ENCODE peak calls at places on chromosome 22, in five cellular contexts. One of them, this sample, is unnamed.

GRCh38 chr22:50526849-50527801 is 1.7 kb upstream of the SCO2 start:
- DNase-seq in IMR-90: no peak
- DNase-seq in RWPE1: no peak
- DNase-seq in Caco-2: peak
- DNase-seq in lung: peak
- DNase-seq in this sample: peak

GRCh38 chr22:39475337-39475736 is 18.5 kb downstream of the MGAT3 start:
- DNase-seq in IMR-90: no peak
- DNase-seq in RWPE1: no peak
- DNase-seq in Caco-2: no peak
- DNase-seq in lung: no peak
- DNase-seq in this sample: no peak

GRCh38 chr22:28018461-28018927 is 99.4 kb upstream of the PITPNB start:
- DNase-seq in IMR-90: no peak
- DNase-seq in RWPE1: no peak
- DNase-seq in Caco-2: no peak
- DNase-seq in lung: no peak
- DNase-seq in this sample: peak

GRCh38 chr22:44270556-44270880 is 42.2 kb downstream of the SHISAL1 start:
- DNase-seq in IMR-90: no peak
- DNase-seq in RWPE1: no peak
- DNase-seq in Caco-2: no peak
- DNase-seq in lung: no peak
- DNase-seq in this sample: peak

GRCh38 chr22:32334640-32335365 is 22.9 kb upstream of the RFPL3 start:
- DNase-seq in IMR-90: no peak
- DNase-seq in RWPE1: no peak
- DNase-seq in Caco-2: no peak
- DNase-seq in lung: no peak
- DNase-seq in this sample: peak

GRCh38 chr22:22558972-22559603 is at the start of gene PRAME:
- DNase-seq in IMR-90: peak
- DNase-seq in RWPE1: peak
- DNase-seq in Caco-2: peak
- DNase-seq in lung: peak
- DNase-seq in this sample: no peak

GRCh38 chr22:37167981-37168647 is 18.4 kb upstream of the IL2RB start:
- DNase-seq in IMR-90: no peak
- DNase-seq in RWPE1: no peak
- DNase-seq in Caco-2: no peak
- DNase-seq in lung: no peak
- DNase-seq in this sample: no peak

GRCh38 chr22:42820075-42820763 is 36.9 kb downstream of the ARFGAP3 start:
- DNase-seq in IMR-90: peak
- DNase-seq in RWPE1: peak
- DNase-seq in Caco-2: no peak
- DNase-seq in lung: no peak
- DNase-seq in this sample: no peak

GRCh38 chr22:39422721-39423120 is 23.1 kb downstream of the TAB1 start:
- DNase-seq in IMR-90: no peak
- DNase-seq in RWPE1: no peak
- DNase-seq in Caco-2: no peak
- DNase-seq in lung: no peak
- DNase-seq in this sample: peak

GRCh38 chr22:23242473-23243001 is 62.2 kb downstream of the BCR start:
- DNase-seq in IMR-90: peak
- DNase-seq in RWPE1: no peak
- DNase-seq in Caco-2: peak
- DNase-seq in lung: no peak
- DNase-seq in this sample: no peak

GRCh38 chr22:39003165-39003638 is 10.9 kb upstream of the APOBEC3C start:
- DNase-seq in IMR-90: peak
- DNase-seq in RWPE1: peak
- DNase-seq in Caco-2: peak
- DNase-seq in lung: peak
- DNase-seq in this sample: no peak

DNA sequence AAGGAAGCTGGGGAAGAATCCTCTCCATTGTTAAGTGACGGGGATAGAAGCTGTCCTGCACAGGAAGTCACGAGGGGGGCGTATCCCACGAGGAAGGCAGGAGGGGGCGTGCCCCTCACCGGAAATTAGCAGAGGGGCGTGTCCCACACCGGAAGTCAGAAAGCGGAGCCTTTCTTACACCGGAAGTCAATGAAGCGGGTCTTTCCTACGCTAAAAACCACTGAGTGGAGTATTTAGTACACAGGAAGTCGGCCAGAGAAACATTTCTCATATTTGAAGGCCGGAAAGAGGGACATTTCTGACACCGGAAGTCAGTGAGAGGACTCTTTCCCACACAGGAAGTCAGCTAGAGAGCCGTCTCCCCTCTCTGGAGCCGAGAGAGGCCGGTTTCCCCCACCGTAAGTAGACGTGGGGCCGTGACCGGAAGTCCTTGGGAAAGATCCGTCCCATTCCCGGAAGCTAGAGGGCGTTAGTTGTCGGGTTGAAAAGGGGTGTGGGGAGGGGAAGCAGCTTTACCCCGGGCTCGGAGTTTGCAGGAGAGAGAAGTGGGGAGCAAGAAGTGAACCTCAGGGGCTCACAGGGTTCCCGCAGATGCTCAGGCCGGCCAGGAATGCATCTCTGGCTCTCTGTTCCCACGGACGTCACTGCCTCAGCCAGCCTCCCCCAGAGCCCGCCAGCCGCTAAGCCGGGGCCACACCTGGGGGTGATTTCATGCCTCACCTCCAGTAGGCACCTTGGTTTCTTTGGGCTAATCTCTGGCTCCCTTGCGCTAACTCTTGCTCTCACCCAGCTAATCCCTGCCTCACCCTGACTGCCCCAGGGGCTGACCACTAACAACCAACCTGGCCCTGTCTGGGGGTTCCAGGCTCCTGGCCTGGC is 15.4 kb downstream of the MIAT start:
- DNase-seq in IMR-90: peak
- DNase-seq in RWPE1: peak
- DNase-seq in Caco-2: peak
- DNase-seq in lung: peak
- DNase-seq in this sample: no peak
- TF ChIP-seq CTCF in IMR-90: peak
- TF ChIP-seq CTCF in RWPE1: peak
- TF ChIP-seq CTCF in Caco-2: peak
- TF ChIP-seq CTCF in lung: peak
- TF ChIP-seq CTCF in this sample: peak

DNA sequence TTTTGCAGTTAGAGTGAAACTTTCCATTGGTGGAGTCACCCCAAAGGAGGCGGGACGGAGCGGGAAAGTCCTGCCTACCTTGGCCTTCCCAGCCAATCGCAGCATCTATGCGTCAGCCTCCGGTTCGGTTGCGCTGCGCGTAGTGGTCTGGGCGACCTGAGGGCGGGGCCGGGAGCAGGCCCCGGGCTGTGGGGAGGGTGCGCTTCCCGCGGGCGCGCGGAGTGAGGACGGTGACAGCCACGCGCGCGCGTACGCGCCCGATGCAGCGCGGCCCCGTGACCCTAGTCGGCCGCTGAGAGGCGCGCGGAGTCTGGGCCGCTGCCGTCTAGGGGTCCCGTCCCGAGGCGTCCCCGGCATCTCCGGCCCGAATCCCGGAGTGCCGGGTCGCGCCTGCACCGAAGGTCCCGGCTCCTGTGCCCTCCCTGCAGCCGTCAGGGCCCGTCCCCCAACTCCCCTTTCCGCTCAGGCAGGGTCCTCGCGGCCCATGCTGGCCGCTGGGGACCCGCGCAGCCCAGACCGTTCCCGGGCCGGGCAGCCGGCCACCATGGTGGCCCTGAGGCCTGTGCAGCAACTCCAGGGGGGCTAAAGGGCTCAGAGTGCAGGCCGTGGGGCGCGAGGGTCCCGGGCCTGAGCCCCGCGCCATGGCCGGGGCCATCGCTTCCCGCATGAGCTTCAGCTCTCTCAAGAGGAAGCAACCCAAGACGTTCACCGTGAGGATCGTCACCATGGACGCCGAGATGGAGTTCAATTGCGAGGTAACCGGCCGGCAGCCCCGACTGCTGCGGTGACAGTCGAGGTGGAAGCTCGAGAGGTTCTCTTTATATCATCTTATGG is at the start of gene NF2:
- DNase-seq in IMR-90: peak
- DNase-seq in RWPE1: peak
- DNase-seq in Caco-2: peak
- DNase-seq in lung: peak
- DNase-seq in this sample: peak
- TF ChIP-seq CTCF in IMR-90: no peak
- TF ChIP-seq CTCF in RWPE1: no peak
- TF ChIP-seq CTCF in Caco-2: no peak
- TF ChIP-seq CTCF in lung: no peak
- TF ChIP-seq CTCF in this sample: peak

GRCh38 chr22:48004038-48004437 is 1241.6 kb downstream of the TBC1D22A start:
- DNase-seq in IMR-90: no peak
- DNase-seq in RWPE1: no peak
- DNase-seq in Caco-2: no peak
- DNase-seq in lung: no peak
- DNase-seq in this sample: no peak
- TF ChIP-seq CTCF in IMR-90: no peak
- TF ChIP-seq CTCF in RWPE1: no peak
- TF ChIP-seq CTCF in Caco-2: no peak
- TF ChIP-seq CTCF in lung: no peak
- TF ChIP-seq CTCF in this sample: no peak

GRCh38 chr22:19820880-19821522 is 33.7 kb downstream of the GNB1L start:
- DNase-seq in IMR-90: no peak
- DNase-seq in RWPE1: no peak
- DNase-seq in Caco-2: no peak
- DNase-seq in lung: no peak
- DNase-seq in this sample: peak
- TF ChIP-seq CTCF in IMR-90: no peak
- TF ChIP-seq CTCF in RWPE1: no peak
- TF ChIP-seq CTCF in Caco-2: peak
- TF ChIP-seq CTCF in lung: no peak
- TF ChIP-seq CTCF in this sample: peak

GRCh38 chr22:47200273-47201051 is 438.0 kb downstream of the TBC1D22A start:
- DNase-seq in IMR-90: no peak
- DNase-seq in RWPE1: no peak
- DNase-seq in Caco-2: no peak
- DNase-seq in lung: no peak
- DNase-seq in this sample: no peak
- TF ChIP-seq CTCF in IMR-90: no peak
- TF ChIP-seq CTCF in RWPE1: no peak
- TF ChIP-seq CTCF in Caco-2: no peak
- TF ChIP-seq CTCF in lung: no peak
- TF ChIP-seq CTCF in this sample: no peak

DNA sequence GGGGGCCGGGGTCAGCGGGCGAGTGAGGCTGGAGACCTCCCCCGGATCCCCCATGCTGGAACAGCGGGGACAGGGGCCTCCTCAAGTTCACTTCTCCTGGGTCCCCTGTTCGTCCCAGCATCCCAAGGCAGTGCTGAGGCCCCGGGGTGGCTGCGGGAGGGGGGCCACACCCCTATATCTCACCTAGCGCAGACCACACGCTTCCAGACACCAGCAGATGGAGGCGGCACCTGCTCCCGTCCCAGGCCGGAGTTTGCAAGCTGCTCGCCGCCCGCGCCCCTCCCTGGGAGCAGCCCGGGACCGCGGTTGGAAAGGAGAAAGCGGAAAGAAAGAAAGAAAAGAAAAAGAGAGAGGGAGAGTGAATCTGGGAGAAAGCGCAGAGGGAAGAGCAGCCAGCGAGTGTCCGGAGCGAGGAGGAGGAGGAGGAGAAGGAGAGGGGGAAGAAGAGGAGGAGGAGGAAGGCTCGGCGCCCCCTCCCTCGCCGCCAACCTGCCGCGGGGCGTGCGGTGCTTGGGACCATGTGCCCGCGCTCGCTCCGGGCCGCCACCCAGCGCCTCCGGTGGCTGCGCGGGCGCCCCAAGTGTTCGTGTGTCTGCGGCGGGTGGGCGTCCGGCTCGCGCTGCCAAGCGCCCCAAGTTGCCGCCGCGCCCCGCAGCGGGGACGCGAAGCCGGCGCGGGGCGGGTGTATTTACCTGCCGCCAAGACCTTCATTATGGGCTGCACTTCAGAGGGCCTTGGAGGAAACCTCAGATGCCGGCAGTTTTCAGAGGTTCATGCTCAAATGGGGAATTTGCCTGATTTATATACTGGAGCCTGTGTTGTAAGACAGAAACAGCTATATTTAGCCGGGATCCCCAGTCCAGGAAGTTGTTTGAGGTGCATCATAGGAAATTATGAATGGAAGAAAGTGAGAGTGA is at the start of gene LIF:
- DNase-seq in IMR-90: peak
- DNase-seq in RWPE1: peak
- DNase-seq in Caco-2: peak
- DNase-seq in lung: no peak
- DNase-seq in this sample: no peak
- TF ChIP-seq CTCF in IMR-90: peak
- TF ChIP-seq CTCF in RWPE1: peak
- TF ChIP-seq CTCF in Caco-2: peak
- TF ChIP-seq CTCF in lung: no peak
- TF ChIP-seq CTCF in this sample: peak